ENCODE peak calls at places on chromosomes 12 and 14, in five cellular contexts. I is AML-193; G is stimulated activated CD8-positive, alpha-beta memory T cell treated with anti-CD3 and anti-CD28 coated beads, Interleukin-15, amount 100 ng/mL, for 1 hour; L is putamen; K is activated CD4-positive, alpha-beta T cell treated with anti-CD3 and anti-CD28 coated beads, Interleukin-2, amount 50 U/mL, for 24 hours. P is an unnamed sample.

GRCh38 chr14:65002586-65003210 is 16.0 kb downstream of the FNTB start:
- DNase-seq in I (no peak), G (no peak), L (no peak), K (no peak), P (no peak)

GRCh38 chr14:68124050-68124449 is 304.5 kb downstream of the RAD51B start:
- DNase-seq in I (no peak), G (no peak), L (no peak), K (no peak), P (no peak)

GRCh38 chr12:121534495-121535148 is 46.2 kb downstream of the KDM2B start:
- DNase-seq in I (no peak), G (peak; percentile 30), L (no peak), K (peak; percentile 32), P (no peak)

GRCh38 chr14:51333901-51334432 is 93.9 kb downstream of the TMX1 start:
- DNase-seq in I (no peak), G (no peak), L (no peak), K (no peak), P (no peak)

GRCh38 chr14:59664741-59665140 is 88.1 kb upstream of the CCDC175 start:
- DNase-seq in I (no peak), G (no peak), L (no peak), K (no peak), P (no peak)

GRCh38 chr14:86168376-86168775 is 638.4 kb downstream of the FLRT2 start:
- DNase-seq in I (no peak), G (no peak), L (no peak), K (no peak), P (no peak)

GRCh38 chr12:100959481-100959880 is 164.9 kb downstream of the ANO4 start:
- DNase-seq in I (no peak), G (no peak), L (no peak), K (no peak), P (no peak)

GRCh38 chr12:2248901-2249381 is 196.2 kb downstream of the CACNA1C start:
- DNase-seq in I (no peak), G (no peak), L (no peak), K (no peak), P (no peak)

GRCh38 chr14:51173863-51174262 is 66.2 kb upstream of the TMX1 start:
- DNase-seq in I (no peak), G (no peak), L (no peak), K (no peak), P (no peak)

GRCh38 chr14:67765192-67765834 is 51.1 kb downstream of the ZFYVE26 start:
- DNase-seq in I (no peak), G (no peak), L (peak; percentile 32), K (no peak), P (no peak)

GRCh38 chr12:14243941-14244340 is 121.5 kb upstream of the ATF7IP start:
- DNase-seq in I (no peak), G (no peak), L (no peak), K (no peak), P (no peak)

GRCh38 chr14:101476258-101476930 is 84.9 kb upstream of the DIO3 start:
- DNase-seq in I (no peak), G (no peak), L (no peak), K (no peak), P (no peak)

GRCh38 chr12:3275171-3276041 is 198.2 kb downstream of the TSPAN9 start:
- DNase-seq in I (peak; percentile 37), G (peak; percentile 47), L (peak; percentile 40), K (peak; percentile 54), P (peak; percentile 21)

GRCh38 chr12:87923361-87923760 is 105.8 kb downstream of the C12orf50 start:
- DNase-seq in I (no peak), G (no peak), L (no peak), K (no peak), P (no peak)

P was measured in HL-60.